ENCODE peak calls at places on chromosome 16, in nine cellular contexts. E is spleen; S is colonic mucosa; K is CD8-positive, alpha-beta memory T cell; L is A549; I is effector memory CD4-positive, alpha-beta T cell; Y is uterus; B is heart right ventricle; W is kidney. C is an unnamed sample.

GRCh38 chr16:71409038-71409775 is 32.6 kb downstream of the TLE7 start:
- DNase-seq in Y (no peak), E (no peak), S (no peak), L (no peak), I (no peak), K (no peak), W (no peak), B (no peak), C (no peak)

GRCh38 chr16:59320657-59321056 is 586.5 kb upstream of the GOT2 start:
- DNase-seq in W (no peak), E (no peak), I (no peak), B (no peak), K (no peak), Y (no peak), S (no peak), L (no peak), C (no peak)

GRCh38 chr16:49834496-49835009 is 21.4 kb downstream of the ZNF423 start:
- DNase-seq in S (peak; percentile 45), I (no peak), W (peak; percentile 92), L (no peak), E (no peak), Y (peak; percentile 72), B (peak; percentile 80), K (no peak), C (no peak)

GRCh38 chr16:55835578-55835977 is 2.7 kb upstream of the CES1 start:
- DNase-seq in S (peak; percentile 30), W (no peak), L (peak; percentile 29), I (no peak), B (no peak), Y (no peak), E (no peak), K (no peak), C (peak; percentile 57)

GRCh38 chr16:74291577-74292208 is 4.9 kb upstream of the PSMD7 start:
- DNase-seq in L (no peak), Y (no peak), K (no peak), B (no peak), S (no peak), E (no peak), W (no peak), I (no peak), C (no peak)

GRCh38 chr16:6012716-6013115 is 915.1 kb upstream of the EEF2KMT start:
- DNase-seq in Y (no peak), E (no peak), S (no peak), K (no peak), L (no peak), I (no peak), B (no peak), W (no peak), C (no peak)

GRCh38 chr16:48123104-48123788 is 32.5 kb downstream of the ABCC12 start:
- DNase-seq in E (no peak), B (no peak), Y (no peak), I (no peak), K (no peak), L (peak; percentile 96), S (no peak), W (no peak), C (peak; percentile 30)

GRCh38 chr16:74034862-74035261 is 261.8 kb upstream of the PSMD7 start:
- DNase-seq in Y (no peak), I (no peak), L (peak; percentile 19), W (no peak), K (no peak), S (peak; percentile 25), B (no peak), E (no peak), C (no peak)

GRCh38 chr16:83100679-83101078 is 473.9 kb downstream of the CDH13 start:
- DNase-seq in Y (no peak), W (no peak), B (no peak), L (no peak), K (no peak), S (no peak), I (no peak), E (no peak), C (no peak)

GRCh38 chr16:15879255-15879804 is 9.1 kb downstream of the CEP20 start:
- DNase-seq in E (no peak), Y (no peak), I (no peak), K (no peak), S (no peak), W (no peak), B (no peak), L (peak; percentile 91), C (no peak)

GRCh38 chr16:85650864-85651811 is 37.6 kb downstream of the GINS2 start:
- DNase-seq in B (peak; percentile 62), W (peak; percentile 86), Y (peak; percentile 67), K (no peak), I (no peak), L (no peak), E (no peak), S (no peak), C (no peak)

GRCh38 chr16:66923247-66923851 is 2.0 kb downstream of the RRAD start:
- DNase-seq in S (no peak), E (no peak), W (no peak), L (no peak), K (no peak), I (no peak), Y (peak; percentile 73), B (peak; percentile 67), C (no peak)

GRCh38 chr16:55478827-55479559 is at the start of gene MMP2:
- DNase-seq in L (no peak), I (no peak), K (no peak), B (peak; percentile 77), Y (peak; percentile 86), W (peak; percentile 87), S (peak; percentile 39), E (no peak), C (peak; percentile 47)

GRCh38 chr16:72455743-72456659 is 284.0 kb upstream of the PMFBP1 start:
- DNase-seq in K (no peak), S (peak; percentile 71), W (no peak), E (no peak), B (no peak), Y (no peak), L (no peak), I (no peak), C (no peak)

GRCh38 chr16:9868606-9869149 is 313.6 kb downstream of the GRIN2A start:
- DNase-seq in E (no peak), B (no peak), S (no peak), I (no peak), Y (no peak), L (no peak), K (no peak), W (no peak), C (no peak)

GRCh38 chr16:4410335-4411075 is 5.9 kb downstream of the CORO7 start:
- DNase-seq in B (no peak), E (no peak), K (no peak), L (no peak), W (no peak), I (no peak), Y (no peak), S (peak; percentile 65), C (no peak)

GRCh38 chr16:64996641-64997040 is 125.2 kb downstream of the CDH11 start:
- DNase-seq in S (no peak), I (no peak), W (no peak), B (no peak), Y (no peak), K (no peak), E (no peak), L (no peak), C (no peak)

GRCh38 chr16:53282975-53283946 is 151.0 kb upstream of the RBL2 start:
- DNase-seq in E (no peak), B (no peak), S (no peak), I (no peak), K (peak; percentile 1), W (no peak), Y (no peak), L (peak; percentile 65), C (no peak)

GRCh38 chr16:12064291-12064690 is 87.8 kb downstream of the SNX29 start:
- DNase-seq in W (no peak), Y (no peak), E (no peak), L (no peak), S (no peak), K (no peak), B (no peak), I (no peak), C (no peak)

DNA sequence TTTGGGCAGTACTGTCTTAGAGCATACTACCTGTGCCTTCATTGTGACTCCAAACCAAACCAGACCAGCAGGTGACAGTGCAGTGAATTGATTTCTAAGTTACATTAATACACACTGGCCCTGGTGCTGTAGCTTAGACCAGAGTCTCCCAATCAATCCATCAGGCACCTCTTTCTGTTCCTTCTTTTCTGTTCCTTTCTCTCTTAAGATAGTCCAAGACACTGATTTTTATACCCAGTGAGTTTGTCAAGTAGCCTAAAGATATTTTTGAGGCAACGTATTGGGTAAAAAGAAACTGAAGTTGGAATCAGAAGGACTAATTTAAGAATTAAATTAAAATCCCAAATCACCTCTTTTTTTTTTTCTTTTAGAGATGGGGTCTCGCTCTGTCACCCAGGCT is 43.1 kb downstream of the ABAT start:
- DNase-seq in S (no peak), E (no peak), I (no peak), L (no peak), B (no peak), W (no peak), Y (no peak), K (no peak), C (no peak)
- H3K4me1 ChIP-seq in S (no peaks in the 10 kb centered on the region), E (no peaks in the 10 kb centered on the region), I (no peaks in the 10 kb centered on the region), L (no peaks in the 10 kb centered on the region), B (no peaks in the 10 kb centered on the region), W (no peaks in the 10 kb centered on the region), Y (no peaks in the 10 kb centered on the region), K (no peaks in the 10 kb centered on the region), C (no peaks in the 10 kb centered on the region)

GRCh38 chr16:19114359-19115147 is 789 bp downstream of the ITPRIPL2 start:
- DNase-seq in L (peak; percentile 79), Y (peak; percentile 76), S (peak; percentile 72), I (no peak), W (peak; percentile 89), B (peak; percentile 65), K (no peak), E (peak; percentile 83), C (peak; percentile 59)
- H3K27ac ChIP-seq in L (peak overlapping the region; percentile 92), Y (peak overlapping the region; percentile 94), S (peak overlapping the region; percentile 94), I (no peak overlapping the region), W (peak overlapping the region; percentile 82), B (peak overlapping the region; percentile 99), K (no peak overlapping the region), E (peak overlapping the region; percentile 90), C (peak overlapping the region; percentile 85)

DNA sequence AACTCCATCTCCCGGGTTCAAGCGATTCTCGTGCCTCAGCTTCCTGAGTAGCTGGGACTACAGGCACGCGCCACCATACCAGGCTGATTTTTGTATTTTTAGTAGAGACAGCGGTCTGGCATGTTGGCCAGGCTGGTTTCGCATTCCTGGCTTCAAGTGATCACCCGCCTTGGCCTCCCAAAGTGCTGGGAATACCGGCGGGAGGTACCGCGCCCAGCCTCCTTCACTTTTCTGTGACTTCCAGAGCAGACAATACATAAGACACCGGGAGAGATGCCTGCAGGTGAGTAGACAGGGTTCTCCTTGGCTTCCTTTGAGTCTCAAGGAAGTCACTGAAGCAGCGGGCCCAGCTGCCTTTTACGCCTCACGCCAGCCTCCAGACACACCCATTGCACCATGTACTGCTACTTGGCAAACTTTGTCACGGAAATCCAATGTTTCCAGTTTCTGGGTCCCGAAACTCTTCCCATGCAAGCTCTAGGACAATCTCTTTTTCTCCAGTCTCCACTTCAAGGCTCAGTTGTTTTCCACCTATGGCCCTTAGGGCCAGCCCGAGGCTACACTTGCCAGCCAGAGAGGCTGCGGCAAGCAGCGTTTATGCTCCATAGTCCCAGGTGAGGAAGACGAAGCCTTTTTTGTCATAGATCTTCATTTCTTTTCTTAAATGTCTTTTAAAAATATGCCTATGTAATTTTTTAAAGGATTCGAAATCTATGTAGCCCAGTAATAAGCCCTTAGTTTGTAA is 886 bp upstream of the OR1F1 start:
- DNase-seq in W (no peak), B (no peak), S (no peak), Y (no peak), L (no peak), K (no peak), E (no peak), I (no peak), C (no peak)
- H3K4me3 ChIP-seq in W (no peak overlapping the region), B (no peak overlapping the region), S (no peak overlapping the region), Y (no peak overlapping the region), L (no peak overlapping the region), K (no peak overlapping the region), E (no peak overlapping the region), I (no peak overlapping the region), C (no peak overlapping the region)

GRCh38 chr16:381788-382717 is at the start of gene PGAP6:
- DNase-seq in I (peak; percentile 65), W (peak; percentile 86), L (no peak), Y (peak; percentile 54), E (peak; percentile 93), K (peak; percentile 55), S (peak; percentile 63), B (peak; percentile 73), C (no peak)
- H3K4me1 ChIP-seq in I (peaks cover 26% of the 10 kb centered on the region), W (no peaks in the 10 kb centered on the region), L (peaks cover 10% of the 10 kb centered on the region), Y (no peaks in the 10 kb centered on the region), E (peaks cover 17% of the 10 kb centered on the region), K (peaks cover 19% of the 10 kb centered on the region), S (peaks cover 19% of the 10 kb centered on the region), B (peaks cover 45% of the 10 kb centered on the region), C (peaks cover 15% of the 10 kb centered on the region)